ENCODE peak calls at places on chromosomes 16 and 17, in nine cellular contexts. One of them, this sample, is unnamed.

GRCh38 chr16:71895679-71896385 is 501 bp downstream of the IST1 start:
- DNase-seq in activated T-helper 1 cell treated with Interleukin-2 at 50 U/mL for 16 hours: peak
- DNase-seq in Caki2: no peak
- DNase-seq in T-helper 1 cell: peak
- DNase-seq in NCI-H1694 treated with DMSO at 0.1 percent for 48 hours: no peak
- DNase-seq in lower lobe of right lung: peak
- DNase-seq in NCI-H345: peak
- DNase-seq in mucosa of gallbladder: peak
- DNase-seq in hepatocyte: peak
- DNase-seq in this sample: no peak

GRCh38 chr17:79214940-79215604 is 140.4 kb downstream of the ENGASE start:
- DNase-seq in activated T-helper 1 cell treated with Interleukin-2 at 50 U/mL for 16 hours: no peak
- DNase-seq in Caki2: no peak
- DNase-seq in T-helper 1 cell: no peak
- DNase-seq in NCI-H1694 treated with DMSO at 0.1 percent for 48 hours: peak
- DNase-seq in lower lobe of right lung: no peak
- DNase-seq in NCI-H345: no peak
- DNase-seq in mucosa of gallbladder: no peak
- DNase-seq in hepatocyte: no peak
- DNase-seq in this sample: no peak

GRCh38 chr17:44069974-44070454 is 521 bp upstream of the G6PC3 start:
- DNase-seq in activated T-helper 1 cell treated with Interleukin-2 at 50 U/mL for 16 hours: no peak
- DNase-seq in Caki2: no peak
- DNase-seq in T-helper 1 cell: no peak
- DNase-seq in NCI-H1694 treated with DMSO at 0.1 percent for 48 hours: no peak
- DNase-seq in lower lobe of right lung: no peak
- DNase-seq in NCI-H345: no peak
- DNase-seq in mucosa of gallbladder: no peak
- DNase-seq in hepatocyte: no peak
- DNase-seq in this sample: no peak

GRCh38 chr17:50382931-50383330 is 9.9 kb downstream of the EME1 start:
- DNase-seq in activated T-helper 1 cell treated with Interleukin-2 at 50 U/mL for 16 hours: no peak
- DNase-seq in Caki2: no peak
- DNase-seq in T-helper 1 cell: no peak
- DNase-seq in NCI-H1694 treated with DMSO at 0.1 percent for 48 hours: no peak
- DNase-seq in lower lobe of right lung: no peak
- DNase-seq in NCI-H345: no peak
- DNase-seq in mucosa of gallbladder: no peak
- DNase-seq in hepatocyte: no peak
- DNase-seq in this sample: no peak

GRCh38 chr17:60151355-60151754 is 1.6 kb downstream of the CA4 start:
- DNase-seq in activated T-helper 1 cell treated with Interleukin-2 at 50 U/mL for 16 hours: no peak
- DNase-seq in Caki2: no peak
- DNase-seq in T-helper 1 cell: no peak
- DNase-seq in NCI-H1694 treated with DMSO at 0.1 percent for 48 hours: no peak
- DNase-seq in lower lobe of right lung: peak
- DNase-seq in NCI-H345: no peak
- DNase-seq in mucosa of gallbladder: no peak
- DNase-seq in hepatocyte: no peak
- DNase-seq in this sample: no peak

GRCh38 chr17:49898547-49899490 is 51.0 kb upstream of the TAC4 start:
- DNase-seq in activated T-helper 1 cell treated with Interleukin-2 at 50 U/mL for 16 hours: no peak
- DNase-seq in Caki2: no peak
- DNase-seq in T-helper 1 cell: no peak
- DNase-seq in NCI-H1694 treated with DMSO at 0.1 percent for 48 hours: no peak
- DNase-seq in lower lobe of right lung: no peak
- DNase-seq in NCI-H345: no peak
- DNase-seq in mucosa of gallbladder: no peak
- DNase-seq in hepatocyte: peak
- DNase-seq in this sample: no peak

GRCh38 chr17:68578236-68578635 is 22.9 kb downstream of the FAM20A start:
- DNase-seq in activated T-helper 1 cell treated with Interleukin-2 at 50 U/mL for 16 hours: no peak
- DNase-seq in Caki2: no peak
- DNase-seq in T-helper 1 cell: no peak
- DNase-seq in NCI-H1694 treated with DMSO at 0.1 percent for 48 hours: no peak
- DNase-seq in lower lobe of right lung: no peak
- DNase-seq in NCI-H345: no peak
- DNase-seq in mucosa of gallbladder: no peak
- DNase-seq in hepatocyte: no peak
- DNase-seq in this sample: no peak

GRCh38 chr16:78045865-78046581 is 23.7 kb downstream of the CLEC3A start:
- DNase-seq in activated T-helper 1 cell treated with Interleukin-2 at 50 U/mL for 16 hours: no peak
- DNase-seq in Caki2: peak
- DNase-seq in T-helper 1 cell: peak
- DNase-seq in NCI-H1694 treated with DMSO at 0.1 percent for 48 hours: no peak
- DNase-seq in lower lobe of right lung: peak
- DNase-seq in NCI-H345: no peak
- DNase-seq in mucosa of gallbladder: peak
- DNase-seq in hepatocyte: peak
- DNase-seq in this sample: no peak

GRCh38 chr17:28112199-28112995 is 69.9 kb downstream of the NLK start:
- DNase-seq in activated T-helper 1 cell treated with Interleukin-2 at 50 U/mL for 16 hours: no peak
- DNase-seq in Caki2: no peak
- DNase-seq in T-helper 1 cell: no peak
- DNase-seq in NCI-H1694 treated with DMSO at 0.1 percent for 48 hours: no peak
- DNase-seq in lower lobe of right lung: no peak
- DNase-seq in NCI-H345: no peak
- DNase-seq in mucosa of gallbladder: no peak
- DNase-seq in hepatocyte: no peak
- DNase-seq in this sample: no peak

GRCh38 chr16:89202422-89203215 is 2.3 kb upstream of the SLC22A31 start:
- DNase-seq in activated T-helper 1 cell treated with Interleukin-2 at 50 U/mL for 16 hours: no peak
- DNase-seq in Caki2: no peak
- DNase-seq in T-helper 1 cell: no peak
- DNase-seq in NCI-H1694 treated with DMSO at 0.1 percent for 48 hours: no peak
- DNase-seq in lower lobe of right lung: peak
- DNase-seq in NCI-H345: no peak
- DNase-seq in mucosa of gallbladder: no peak
- DNase-seq in hepatocyte: no peak
- DNase-seq in this sample: no peak

GRCh38 chr16:84471966-84472365 is 32.5 kb downstream of the MEAK7 start:
- DNase-seq in activated T-helper 1 cell treated with Interleukin-2 at 50 U/mL for 16 hours: no peak
- DNase-seq in Caki2: no peak
- DNase-seq in T-helper 1 cell: no peak
- DNase-seq in NCI-H1694 treated with DMSO at 0.1 percent for 48 hours: no peak
- DNase-seq in lower lobe of right lung: no peak
- DNase-seq in NCI-H345: no peak
- DNase-seq in mucosa of gallbladder: no peak
- DNase-seq in hepatocyte: no peak
- DNase-seq in this sample: no peak

GRCh38 chr17:59829217-59830006 is 63.3 kb downstream of the TUBD1 start:
- DNase-seq in activated T-helper 1 cell treated with Interleukin-2 at 50 U/mL for 16 hours: no peak
- DNase-seq in Caki2: peak
- DNase-seq in T-helper 1 cell: no peak
- DNase-seq in NCI-H1694 treated with DMSO at 0.1 percent for 48 hours: peak
- DNase-seq in lower lobe of right lung: no peak
- DNase-seq in NCI-H345: peak
- DNase-seq in mucosa of gallbladder: peak
- DNase-seq in hepatocyte: peak
- DNase-seq in this sample: no peak

GRCh38 chr17:73340093-73340596 is 28.3 kb upstream of the CDC42EP4 start:
- DNase-seq in activated T-helper 1 cell treated with Interleukin-2 at 50 U/mL for 16 hours: no peak
- DNase-seq in Caki2: peak
- DNase-seq in T-helper 1 cell: no peak
- DNase-seq in NCI-H1694 treated with DMSO at 0.1 percent for 48 hours: no peak
- DNase-seq in lower lobe of right lung: peak
- DNase-seq in NCI-H345: no peak
- DNase-seq in mucosa of gallbladder: no peak
- DNase-seq in hepatocyte: peak
- DNase-seq in this sample: no peak

GRCh38 chr17:39152134-39152884 is 872 bp upstream of the PLXDC1 start:
- DNase-seq in activated T-helper 1 cell treated with Interleukin-2 at 50 U/mL for 16 hours: no peak
- DNase-seq in Caki2: no peak
- DNase-seq in T-helper 1 cell: no peak
- DNase-seq in NCI-H1694 treated with DMSO at 0.1 percent for 48 hours: peak
- DNase-seq in lower lobe of right lung: no peak
- DNase-seq in NCI-H345: no peak
- DNase-seq in mucosa of gallbladder: peak
- DNase-seq in hepatocyte: peak
- DNase-seq in this sample: no peak

GRCh38 chr17:35784895-35785294 is 10.5 kb downstream of the MMP28 start:
- DNase-seq in activated T-helper 1 cell treated with Interleukin-2 at 50 U/mL for 16 hours: no peak
- DNase-seq in Caki2: no peak
- DNase-seq in T-helper 1 cell: no peak
- DNase-seq in NCI-H1694 treated with DMSO at 0.1 percent for 48 hours: no peak
- DNase-seq in lower lobe of right lung: no peak
- DNase-seq in NCI-H345: no peak
- DNase-seq in mucosa of gallbladder: no peak
- DNase-seq in hepatocyte: no peak
- DNase-seq in this sample: no peak

GRCh38 chr16:31577411-31577810 is 49.7 kb downstream of the AHSP start:
- DNase-seq in activated T-helper 1 cell treated with Interleukin-2 at 50 U/mL for 16 hours: no peak
- DNase-seq in Caki2: no peak
- DNase-seq in T-helper 1 cell: no peak
- DNase-seq in NCI-H1694 treated with DMSO at 0.1 percent for 48 hours: no peak
- DNase-seq in lower lobe of right lung: no peak
- DNase-seq in NCI-H345: no peak
- DNase-seq in mucosa of gallbladder: no peak
- DNase-seq in hepatocyte: no peak
- DNase-seq in this sample: no peak

GRCh38 chr17:72004011-72004427 is 116.8 kb upstream of the SOX9 start:
- DNase-seq in activated T-helper 1 cell treated with Interleukin-2 at 50 U/mL for 16 hours: no peak
- DNase-seq in Caki2: no peak
- DNase-seq in T-helper 1 cell: no peak
- DNase-seq in NCI-H1694 treated with DMSO at 0.1 percent for 48 hours: no peak
- DNase-seq in lower lobe of right lung: no peak
- DNase-seq in NCI-H345: no peak
- DNase-seq in mucosa of gallbladder: no peak
- DNase-seq in hepatocyte: no peak
- DNase-seq in this sample: no peak

GRCh38 chr17:67999291-67999911 is 3.1 kb upstream of the C17orf58 start:
- DNase-seq in activated T-helper 1 cell treated with Interleukin-2 at 50 U/mL for 16 hours: no peak
- DNase-seq in Caki2: no peak
- DNase-seq in T-helper 1 cell: no peak
- DNase-seq in NCI-H1694 treated with DMSO at 0.1 percent for 48 hours: no peak
- DNase-seq in lower lobe of right lung: peak
- DNase-seq in NCI-H345: no peak
- DNase-seq in mucosa of gallbladder: no peak
- DNase-seq in hepatocyte: peak
- DNase-seq in this sample: no peak

GRCh38 chr16:56340416-56340815 is 84.9 kb downstream of the AMFR start:
- DNase-seq in activated T-helper 1 cell treated with Interleukin-2 at 50 U/mL for 16 hours: no peak
- DNase-seq in Caki2: no peak
- DNase-seq in T-helper 1 cell: no peak
- DNase-seq in NCI-H1694 treated with DMSO at 0.1 percent for 48 hours: no peak
- DNase-seq in lower lobe of right lung: no peak
- DNase-seq in NCI-H345: no peak
- DNase-seq in mucosa of gallbladder: no peak
- DNase-seq in hepatocyte: no peak
- DNase-seq in this sample: no peak

GRCh38 chr16:21302898-21303528 is 24.9 kb upstream of the CRYM start:
- DNase-seq in activated T-helper 1 cell treated with Interleukin-2 at 50 U/mL for 16 hours: no peak
- DNase-seq in Caki2: peak
- DNase-seq in T-helper 1 cell: no peak
- DNase-seq in NCI-H1694 treated with DMSO at 0.1 percent for 48 hours: no peak
- DNase-seq in lower lobe of right lung: no peak
- DNase-seq in NCI-H345: no peak
- DNase-seq in mucosa of gallbladder: no peak
- DNase-seq in hepatocyte: peak
- DNase-seq in this sample: no peak

GRCh38 chr16:72996291-72997062 is 51.5 kb downstream of the ZFHX3 start:
- DNase-seq in activated T-helper 1 cell treated with Interleukin-2 at 50 U/mL for 16 hours: no peak
- DNase-seq in Caki2: no peak
- DNase-seq in T-helper 1 cell: no peak
- DNase-seq in NCI-H1694 treated with DMSO at 0.1 percent for 48 hours: no peak
- DNase-seq in lower lobe of right lung: no peak
- DNase-seq in NCI-H345: no peak
- DNase-seq in mucosa of gallbladder: peak
- DNase-seq in hepatocyte: peak
- DNase-seq in this sample: no peak

GRCh38 chr16:24685539-24686432 is 43.7 kb upstream of the TNRC6A start:
- DNase-seq in activated T-helper 1 cell treated with Interleukin-2 at 50 U/mL for 16 hours: no peak
- DNase-seq in Caki2: peak
- DNase-seq in T-helper 1 cell: no peak
- DNase-seq in NCI-H1694 treated with DMSO at 0.1 percent for 48 hours: no peak
- DNase-seq in lower lobe of right lung: no peak
- DNase-seq in NCI-H345: no peak
- DNase-seq in mucosa of gallbladder: peak
- DNase-seq in hepatocyte: peak
- DNase-seq in this sample: no peak

GRCh38 chr17:38911081-38911730 is 14.2 kb upstream of the LASP1NB start:
- DNase-seq in activated T-helper 1 cell treated with Interleukin-2 at 50 U/mL for 16 hours: no peak
- DNase-seq in Caki2: no peak
- DNase-seq in T-helper 1 cell: no peak
- DNase-seq in NCI-H1694 treated with DMSO at 0.1 percent for 48 hours: no peak
- DNase-seq in lower lobe of right lung: peak
- DNase-seq in NCI-H345: no peak
- DNase-seq in mucosa of gallbladder: no peak
- DNase-seq in hepatocyte: no peak
- DNase-seq in this sample: no peak

GRCh38 chr17:77235370-77236080 is 94.8 kb downstream of the SEC14L1 start:
- DNase-seq in activated T-helper 1 cell treated with Interleukin-2 at 50 U/mL for 16 hours: no peak
- DNase-seq in Caki2: no peak
- DNase-seq in T-helper 1 cell: no peak
- DNase-seq in NCI-H1694 treated with DMSO at 0.1 percent for 48 hours: no peak
- DNase-seq in lower lobe of right lung: peak
- DNase-seq in NCI-H345: no peak
- DNase-seq in mucosa of gallbladder: peak
- DNase-seq in hepatocyte: peak
- DNase-seq in this sample: no peak

GRCh38 chr16:30755955-30756780 is 5.7 kb downstream of the CFAP119 start:
- DNase-seq in activated T-helper 1 cell treated with Interleukin-2 at 50 U/mL for 16 hours: no peak
- DNase-seq in Caki2: no peak
- DNase-seq in T-helper 1 cell: no peak
- DNase-seq in NCI-H1694 treated with DMSO at 0.1 percent for 48 hours: no peak
- DNase-seq in lower lobe of right lung: no peak
- DNase-seq in NCI-H345: no peak
- DNase-seq in mucosa of gallbladder: no peak
- DNase-seq in hepatocyte: no peak
- DNase-seq in this sample: no peak

GRCh38 chr16:31260136-31260931 is 559 bp downstream of the ITGAM start:
- DNase-seq in activated T-helper 1 cell treated with Interleukin-2 at 50 U/mL for 16 hours: no peak
- DNase-seq in Caki2: no peak
- DNase-seq in T-helper 1 cell: no peak
- DNase-seq in NCI-H1694 treated with DMSO at 0.1 percent for 48 hours: no peak
- DNase-seq in lower lobe of right lung: no peak
- DNase-seq in NCI-H345: no peak
- DNase-seq in mucosa of gallbladder: no peak
- DNase-seq in hepatocyte: no peak
- DNase-seq in this sample: no peak

GRCh38 chr17:21249911-21250703 is 3.1 kb downstream of the NATD1 start:
- DNase-seq in activated T-helper 1 cell treated with Interleukin-2 at 50 U/mL for 16 hours: no peak
- DNase-seq in Caki2: no peak
- DNase-seq in T-helper 1 cell: no peak
- DNase-seq in NCI-H1694 treated with DMSO at 0.1 percent for 48 hours: peak
- DNase-seq in lower lobe of right lung: no peak
- DNase-seq in NCI-H345: no peak
- DNase-seq in mucosa of gallbladder: no peak
- DNase-seq in hepatocyte: no peak
- DNase-seq in this sample: no peak

GRCh38 chr17:62963296-62963695 is 2.7 kb upstream of the TANC2 start:
- DNase-seq in activated T-helper 1 cell treated with Interleukin-2 at 50 U/mL for 16 hours: no peak
- DNase-seq in Caki2: no peak
- DNase-seq in T-helper 1 cell: no peak
- DNase-seq in NCI-H1694 treated with DMSO at 0.1 percent for 48 hours: no peak
- DNase-seq in lower lobe of right lung: no peak
- DNase-seq in NCI-H345: no peak
- DNase-seq in mucosa of gallbladder: no peak
- DNase-seq in hepatocyte: no peak
- DNase-seq in this sample: no peak

This sample was measured in activated B cell treated with CpG ODN at 0.5 μM for 24 hours.